ENCODE peak calls at places on chromosomes 11 and 22, in eight cellular contexts. V, E, K, T, F, R, Q and H are unnamed samples.

GRCh38 chr11:45859661-45860140 is 12.4 kb downstream of the CRY2 start:
- DNase-seq in Q (peak; percentile 97), E (peak; percentile 95), F (no peak), K (peak; percentile 87), V (no peak), T (no peak), R (peak; percentile 95), H (peak; percentile 94)

GRCh38 chr22:48918585-48919186 is 909.0 kb downstream of the BRD1 start:
- DNase-seq in V (no peak), E (peak; percentile 13), T (no peak), R (no peak), K (no peak), F (peak; percentile 33), Q (peak; percentile 33), H (peak; percentile 30)

GRCh38 chr22:28604961-28605360 is 74.7 kb downstream of the TTC28 start:
- DNase-seq in T (no peak), V (no peak), R (no peak), K (no peak), Q (no peak), E (no peak), F (no peak), H (no peak)

GRCh38 chr11:78040691-78041379 is 17.8 kb upstream of the KCTD14 start:
- DNase-seq in E (no peak), T (no peak), Q (no peak), V (peak; percentile 17), R (no peak), F (no peak), K (no peak), H (no peak)

GRCh38 chr22:27105142-27106025 is 448.0 kb downstream of the MIAT start:
- DNase-seq in E (peak; percentile 31), K (no peak), R (peak; percentile 81), Q (peak; percentile 88), F (no peak), V (no peak), T (no peak), H (peak; percentile 92)

GRCh38 chr22:25395915-25396314 is 168.6 kb upstream of the GRK3 start:
- DNase-seq in V (peak; percentile 26), Q (no peak), K (no peak), T (no peak), E (no peak), R (no peak), F (no peak), H (no peak)

GRCh38 chr11:44950625-44951472 is at the start of gene TP53I11:
- DNase-seq in E (peak; percentile 83), V (peak; percentile 39), R (peak; percentile 81), F (no peak), T (no peak), Q (peak; percentile 95), K (peak; percentile 94), H (peak; percentile 85)

GRCh38 chr22:35541254-35541748 is 670 bp downstream of the RASD2 start:
- DNase-seq in R (no peak), V (no peak), E (peak; percentile 51), Q (no peak), F (peak; percentile 70), T (no peak), K (peak; percentile 77), H (no peak)

GRCh38 chr11:69209936-69210659 is 54.4 kb downstream of the SMIM38 start:
- DNase-seq in T (no peak), Q (peak; percentile 62), K (no peak), E (no peak), V (no peak), F (no peak), R (no peak), H (no peak)

GRCh38 chr11:8006349-8006977 is 19.3 kb downstream of the EIF3F start:
- DNase-seq in V (peak; percentile 45), E (peak; percentile 46), F (peak; percentile 77), R (peak; percentile 41), K (peak; percentile 77), Q (no peak), T (no peak), H (no peak)

GRCh38 chr11:85040166-85040565 is 587.0 kb downstream of the DLG2 start:
- DNase-seq in K (no peak), R (no peak), E (no peak), F (no peak), V (no peak), Q (no peak), T (no peak), H (no peak)

GRCh38 chr22:22855085-22855484 is 32.5 kb upstream of the IGLL5 start:
- DNase-seq in Q (no peak), E (no peak), K (no peak), F (no peak), R (no peak), V (no peak), T (no peak), H (no peak)
- H3K4me3 ChIP-seq in Q (no peak overlapping the region), E (no peak overlapping the region), K (no peak overlapping the region), F (no peak overlapping the region), R (no peak overlapping the region), V (no peak overlapping the region), T (no peak overlapping the region), H (no peak overlapping the region)

DNA sequence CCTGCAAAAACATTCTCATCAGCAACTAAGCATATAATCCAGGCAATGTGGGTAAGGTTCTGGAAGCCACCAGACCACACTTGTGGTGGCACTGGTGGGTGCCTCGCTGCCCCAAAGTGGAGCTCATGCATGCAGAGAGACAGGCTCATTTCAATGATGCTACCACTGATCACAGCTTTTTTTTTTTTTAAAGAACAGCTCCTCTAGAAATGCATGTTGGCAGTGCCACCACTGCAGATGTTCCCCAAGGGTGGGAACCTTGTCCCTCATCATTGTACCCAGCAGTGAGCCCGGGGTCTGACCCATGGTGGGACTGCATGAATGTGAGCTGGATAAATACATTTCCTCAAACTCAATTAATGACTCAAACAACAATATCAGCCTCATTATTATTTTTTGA is 31.1 kb upstream of the SERPIND1 start:
- DNase-seq in E (no peak), T (no peak), Q (no peak), K (no peak), R (no peak), V (no peak), F (no peak), H (no peak)
- H3K36me3 ChIP-seq in E (peaks cover 95% of the 10 kb centered on the region), T (peaks cover 20% of the 10 kb centered on the region), Q (peaks cover 2% of the 10 kb centered on the region), K (peaks cover 44% of the 10 kb centered on the region), R (no peaks in the 10 kb centered on the region), V (peaks cover 68% of the 10 kb centered on the region), F (no peaks in the 10 kb centered on the region), H (peaks cover 46% of the 10 kb centered on the region)

DNA sequence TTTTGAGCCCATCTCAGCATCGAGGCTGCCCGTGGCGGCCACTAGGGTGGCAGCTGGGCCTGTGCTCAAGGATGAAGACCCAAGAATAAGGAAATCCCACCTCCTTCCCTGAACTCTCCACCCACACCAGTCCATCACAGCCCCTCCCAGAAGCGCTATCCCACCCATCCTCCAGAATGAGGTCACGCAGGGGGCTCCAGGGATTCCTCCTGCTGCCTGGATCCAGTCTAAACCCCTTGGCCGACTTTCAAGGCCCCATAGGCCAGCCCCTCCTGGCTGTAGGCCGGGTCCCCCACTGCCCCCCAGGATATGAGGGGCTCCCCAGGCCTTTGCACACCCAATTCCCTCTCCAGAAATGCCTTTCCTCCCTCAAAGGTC is 19.0 kb upstream of the SCGB1A1 start:
- DNase-seq in T (no peak), Q (no peak), E (no peak), V (no peak), R (peak; percentile 67), F (no peak), K (no peak), H (no peak)
- H3K4me1 ChIP-seq in T (peaks cover 67% of the 10 kb centered on the region), Q (peaks cover 11% of the 10 kb centered on the region), E (peaks cover 50% of the 10 kb centered on the region), V (peaks cover 31% of the 10 kb centered on the region), R (peaks cover 49% of the 10 kb centered on the region), F (peaks cover 4% of the 10 kb centered on the region), K (peaks cover 29% of the 10 kb centered on the region), H (no peaks in the 10 kb centered on the region)

GRCh38 chr22:30325065-30325720 is 1.5 kb downstream of the TBC1D10A start:
- DNase-seq in E (peak; percentile 48), V (no peak), F (no peak), T (no peak), Q (peak; percentile 61), R (peak; percentile 51), K (no peak), H (peak; percentile 84)
- H3K4me3 ChIP-seq in E (peak overlapping the region; percentile 98), V (peak overlapping the region; percentile 81), F (no peak overlapping the region), T (peak overlapping the region; percentile 100), Q (peak overlapping the region; percentile 96), R (peak overlapping the region; percentile 86), K (peak overlapping the region; percentile 79), H (peak overlapping the region; percentile 91)